ENCODE peak calls at places on chromosomes 12 and 14, in eight cellular contexts. S is IMR-90, V is lower lobe of right lung, E is endothelial cell, I is osteoblast, J is pancreas, K is GM12865, W is astrocyte of the spinal cord. N is an unnamed sample.

GRCh38 chr12:38761636-38762342 is 143.6 kb downstream of the CPNE8 start:
- DNase-seq in J (no peak), V (no peak), S (no peak), E (no peak), K (no peak), I (no peak), W (no peak), N (no peak)

GRCh38 chr14:68563256-68564131 is 229.4 kb downstream of the ZFP36L1 start:
- DNase-seq in E (no peak), V (no peak), K (no peak), S (peak; percentile 35), W (no peak), I (no peak), J (no peak), N (peak; percentile 80)

GRCh38 chr12:52063986-52064649 is 5.7 kb upstream of the ATG101 start:
- DNase-seq in S (peak; percentile 97), W (peak; percentile 86), J (peak; percentile 68), E (no peak), V (no peak), K (no peak), I (peak; percentile 99), N (peak; percentile 78)

GRCh38 chr12:102005256-102005655 is 56.5 kb downstream of the WASHC3 start:
- DNase-seq in W (no peak), J (no peak), S (no peak), V (no peak), E (no peak), K (no peak), I (no peak), N (no peak)

GRCh38 chr12:72323881-72324280 is 51.7 kb downstream of the TRHDE start:
- DNase-seq in E (no peak), J (no peak), K (no peak), V (no peak), I (no peak), W (peak; percentile 17), S (peak; percentile 64), N (no peak)

GRCh38 chr12:106332536-106332935 is 25.0 kb upstream of the POLR3B start:
- DNase-seq in E (no peak), W (no peak), K (no peak), J (no peak), S (no peak), I (no peak), V (no peak), N (no peak)

GRCh38 chr12:14910090-14910915 is 24.6 kb upstream of the MGP start:
- DNase-seq in I (no peak), V (no peak), E (no peak), K (no peak), W (peak; percentile 65), J (no peak), S (peak; percentile 19), N (no peak)

GRCh38 chr14:68584786-68585185 is 208.1 kb downstream of the ZFP36L1 start:
- DNase-seq in S (no peak), K (no peak), V (no peak), J (no peak), I (no peak), W (no peak), E (no peak), N (no peak)

GRCh38 chr12:102539651-102540553 is 59.5 kb upstream of the IGF1 start:
- DNase-seq in W (no peak), E (no peak), S (peak; percentile 81), J (no peak), V (no peak), K (no peak), I (peak; percentile 81), N (no peak)

GRCh38 chr12:71455028-71455737 is 15.6 kb downstream of the LGR5 start:
- DNase-seq in S (no peak), E (no peak), W (no peak), I (no peak), V (no peak), K (no peak), J (no peak), N (no peak)

GRCh38 chr14:104641753-104642539 is 37.4 kb upstream of the TMEM179 start:
- DNase-seq in E (no peak), W (no peak), I (peak; percentile 65), K (no peak), J (no peak), V (no peak), S (no peak), N (no peak)

GRCh38 chr12:97164936-97165335 is 257.9 kb downstream of the NEDD1 start:
- DNase-seq in S (no peak), V (no peak), J (no peak), W (no peak), K (no peak), I (no peak), E (no peak), N (no peak)

GRCh38 chr12:78787576-78787975 is 77.0 kb upstream of the SYT1 start:
- DNase-seq in E (no peak), W (no peak), V (no peak), J (no peak), K (no peak), S (no peak), I (no peak), N (no peak)

GRCh38 chr14:102885686-102886447 is 36.6 kb upstream of the AMN start:
- DNase-seq in K (no peak), I (peak; percentile 18), V (no peak), S (no peak), J (no peak), E (no peak), W (no peak), N (no peak)

GRCh38 chr14:66295386-66295785 is 190.8 kb upstream of the CCDC196 start:
- DNase-seq in V (no peak), K (no peak), E (no peak), S (no peak), I (no peak), J (no peak), W (no peak), N (no peak)

GRCh38 chr12:47190271-47190750 is 110.6 kb upstream of the AMIGO2 start:
- DNase-seq in V (no peak), J (no peak), W (peak; percentile 50), S (peak; percentile 74), K (peak; percentile 11), E (no peak), I (no peak), N (no peak)

GRCh38 chr12:65885312-65885711 is 61.0 kb downstream of the HMGA2 start:
- DNase-seq in J (no peak), W (no peak), K (no peak), E (no peak), S (peak; percentile 35), V (no peak), I (peak; percentile 80), N (no peak)

GRCh38 chr12:80936642-80937390 is 918 bp downstream of the LIN7A start:
- DNase-seq in W (peak; percentile 63), V (peak; percentile 64), I (peak; percentile 76), K (peak; percentile 27), S (peak; percentile 42), J (peak; percentile 30), E (peak; percentile 65), N (peak; percentile 39)

GRCh38 chr14:25431211-25432076 is 381.5 kb upstream of the STXBP6 start:
- DNase-seq in V (no peak), K (no peak), E (peak; percentile 66), W (no peak), J (no peak), I (peak; percentile 32), S (no peak), N (no peak)

GRCh38 chr12:19311165-19311564 is 128.1 kb upstream of the AEBP2 start:
- DNase-seq in I (no peak), V (no peak), J (no peak), E (no peak), K (no peak), S (no peak), W (no peak), N (no peak)

GRCh38 chr12:130745921-130746320 is 29.8 kb upstream of the RIMBP2 start:
- DNase-seq in V (no peak), I (no peak), E (no peak), S (no peak), J (no peak), K (no peak), W (no peak), N (no peak)

GRCh38 chr14:30291216-30291615 is 267.7 kb upstream of the G2E3 start:
- DNase-seq in J (no peak), W (peak; percentile 64), S (peak; percentile 75), K (no peak), E (no peak), V (no peak), I (peak; percentile 86), N (no peak)

GRCh38 chr12:68804654-68805591 is 3.1 kb upstream of the MDM2 start:
- DNase-seq in S (no peak), W (no peak), J (peak; percentile 69), V (no peak), K (no peak), I (no peak), E (no peak), N (no peak)

GRCh38 chr12:20383612-20384011 is 15.3 kb downstream of the PDE3A start:
- DNase-seq in J (no peak), K (no peak), V (no peak), W (no peak), E (no peak), I (no peak), S (no peak), N (no peak)

GRCh38 chr14:88848571-88848970 is 24.1 kb downstream of the TTC8 start:
- DNase-seq in W (no peak), V (no peak), J (no peak), I (no peak), S (peak; percentile 51), E (no peak), K (no peak), N (no peak)

GRCh38 chr14:27384124-27384523 is 786.3 kb upstream of the NOVA1 start:
- DNase-seq in K (no peak), S (no peak), J (no peak), V (no peak), I (no peak), E (no peak), W (no peak), N (no peak)
- TF ChIP-seq CTCF in K (no peak), S (no peak), J (no peak), V (no peak), I (no peak), E (no peak), W (no peak), N (no peak)

GRCh38 chr12:120257041-120257821 is 8.3 kb downstream of the PXN start:
- DNase-seq in E (no peak), W (peak; percentile 96), V (no peak), K (no peak), S (peak; percentile 93), J (no peak), I (peak; percentile 93), N (peak; percentile 61)
- TF ChIP-seq CTCF in E (no peak), W (peak; percentile 8), V (no peak), K (no peak), S (no peak), J (no peak), I (peak; percentile 23), N (no peak)

DNA sequence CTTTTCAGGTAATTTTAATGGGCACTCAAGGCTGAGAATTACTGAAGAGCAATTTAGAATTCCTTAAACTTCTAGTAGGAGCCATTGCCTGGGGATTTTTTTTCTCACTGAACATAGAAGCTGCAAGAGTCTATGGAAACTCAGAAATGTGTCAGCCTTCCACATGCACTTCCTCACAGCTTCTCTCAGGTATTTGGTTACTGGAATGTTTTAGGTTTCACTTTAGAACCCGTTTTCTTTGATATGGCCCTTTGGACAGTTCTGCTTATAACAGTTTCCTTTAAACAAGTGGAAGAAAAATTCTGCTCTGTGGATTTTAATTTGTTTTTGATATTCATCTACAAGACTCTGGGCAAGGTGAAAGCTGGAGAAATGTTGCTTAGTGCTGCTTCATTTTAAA is 88.4 kb upstream of the DACT1 start:
- DNase-seq in V (no peak), K (no peak), I (no peak), W (no peak), J (no peak), E (no peak), S (peak; percentile 7), N (no peak)
- TF ChIP-seq CTCF in V (no peak), K (no peak), I (no peak), W (no peak), J (no peak), E (no peak), S (no peak), N (no peak)

GRCh38 chr14:34994668-34995067 is 11.9 kb downstream of the SRP54 start:
- DNase-seq in J (no peak), E (no peak), W (no peak), I (no peak), S (no peak), K (no peak), V (no peak), N (no peak)
- TF ChIP-seq CTCF in J (no peak), E (no peak), W (no peak), I (no peak), S (no peak), K (no peak), V (no peak), N (no peak)